ENCODE peak calls at places on chromosomes 3 and 15, in four cellular contexts. D is activated naive CD8-positive, alpha-beta T cell treated with anti-CD3 and anti-CD28 coated beads, Interleukin-2, amount 10 ng/mL, durations not matched to agents 7 days and 5 days; U is GM04504; O is Right ventricle myocardium inferior. Y is an unnamed sample.

GRCh38 chr3:162161595-162161994 is 665.0 kb downstream of the OTOL1 start:
- DNase-seq in D (no peak), U (no peak), O (no peak), Y (no peak)

GRCh38 chr15:81152799-81153198 is 18.7 kb downstream of the CFAP161 start:
- DNase-seq in D (no peak), U (no peak), O (no peak), Y (no peak)

GRCh38 chr3:126053949-126054569 is 29.9 kb downstream of the SLC41A3 start:
- DNase-seq in D (no peak), U (no peak), O (no peak), Y (no peak)

GRCh38 chr3:94525039-94525438 is 462.2 kb downstream of the NSUN3 start:
- DNase-seq in D (no peak), U (no peak), O (no peak), Y (no peak)

GRCh38 chr3:96428097-96428496 is 386.3 kb upstream of the EPHA6 start:
- DNase-seq in D (no peak), U (no peak), O (no peak), Y (no peak)

GRCh38 chr3:60025071-60026055 is 975.5 kb upstream of the CFAP20DC start:
- DNase-seq in D (no peak), U (peak), O (no peak), Y (no peak)

GRCh38 chr15:60325905-60326304 is 71.9 kb downstream of the ANXA2 start:
- DNase-seq in D (no peak), U (no peak), O (no peak), Y (no peak)

GRCh38 chr3:54243960-54244359 is 121.6 kb downstream of the CACNA2D3 start:
- DNase-seq in D (no peak), U (no peak), O (no peak), Y (no peak)

GRCh38 chr3:4986175-4986610 is 7.0 kb downstream of the BHLHE40 start:
- DNase-seq in D (no peak), U (no peak), O (no peak), Y (no peak)

GRCh38 chr3:41095702-41096101 is 103.6 kb upstream of the CTNNB1 start:
- DNase-seq in D (no peak), U (no peak), O (no peak), Y (no peak)

GRCh38 chr15:75449585-75450306 is 1.7 kb downstream of the SIN3A start:
- DNase-seq in D (no peak), U (no peak), O (no peak), Y (no peak)

Y was measured in AG09319.